ENCODE peak calls at places on chromosomes 7 and 10, in six cellular contexts. J, W, T, G, I and U are unnamed samples.
A peak's percentile ranks its signal among the peaks of the same experiment; 100 is the strongest.

GRCh38 chr7:11458736-11459483 is 373.1 kb downstream of the THSD7A start:
- DNase-seq in J (no peak), W (no peak), T (peak; percentile 1), G (no peak), I (peak; percentile 29), U (no peak)

GRCh38 chr7:42350801-42351200 is 113.8 kb upstream of the GLI3 start:
- DNase-seq in J (no peak), W (no peak), T (peak; percentile 26), G (no peak), I (no peak), U (no peak)

GRCh38 chr7:121960678-121961461 is 87.9 kb downstream of the PTPRZ1 start:
- DNase-seq in J (no peak), W (no peak), T (peak; percentile 90), G (no peak), I (peak; percentile 26), U (no peak)

GRCh38 chr10:126130291-126130710 is 233.9 kb downstream of the FANK1 start:
- DNase-seq in J (no peak), W (no peak), T (no peak), G (no peak), I (no peak), U (peak; percentile 87)

GRCh38 chr10:71865561-71866041 is 14.6 kb upstream of the PSAP start:
- DNase-seq in J (no peak), W (no peak), T (no peak), G (no peak), I (no peak), U (peak; percentile 62)

GRCh38 chr10:8278099-8278498 is 223.6 kb downstream of the GATA3 start:
- DNase-seq in J (no peak), W (no peak), T (no peak), G (no peak), I (no peak), U (no peak)

GRCh38 chr10:93062499-93063216 is 2.1 kb downstream of the CYP26C1 start:
- DNase-seq in J (no peak), W (no peak), T (peak; percentile 60), G (no peak), I (no peak), U (peak; percentile 83)

GRCh38 chr10:95437669-95438068 is 123.5 kb downstream of the SORBS1 start:
- DNase-seq in J (no peak), W (no peak), T (no peak), G (no peak), I (no peak), U (no peak)

GRCh38 chr7:7897509-7897908 is 71.1 kb upstream of the GLCCI1 start:
- DNase-seq in J (no peak), W (no peak), T (no peak), G (no peak), I (no peak), U (no peak)

GRCh38 chr10:70292016-70292415 is 8.2 kb upstream of the NPFFR1 start:
- DNase-seq in J (no peak), W (no peak), T (no peak), G (no peak), I (no peak), U (no peak)

GRCh38 chr10:83075395-83076072 is 1063.8 kb upstream of the GHITM start:
- DNase-seq in J (no peak), W (peak; percentile 37), T (no peak), G (no peak), I (no peak), U (no peak)

GRCh38 chr10:4767033-4767814 is 58.8 kb upstream of the AKR1E2 start:
- DNase-seq in J (no peak), W (peak; percentile 13), T (peak; percentile 58), G (no peak), I (no peak), U (no peak)

GRCh38 chr10:11081413-11081812 is 63.7 kb downstream of the CELF2 start:
- DNase-seq in J (no peak), W (no peak), T (no peak), G (no peak), I (no peak), U (no peak)

GRCh38 chr10:32060372-32060771 is 4.1 kb upstream of the KIF5B start:
- DNase-seq in J (no peak), W (no peak), T (no peak), G (no peak), I (no peak), U (no peak)

GRCh38 chr7:103499976-103500375 is 54.0 kb upstream of the SLC26A5 start:
- DNase-seq in J (no peak), W (no peak), T (peak; percentile 32), G (no peak), I (no peak), U (no peak)

GRCh38 chr10:26488344-26488743 is 50.2 kb downstream of the APBB1IP start:
- DNase-seq in J (no peak), W (no peak), T (peak; percentile 86), G (no peak), I (no peak), U (no peak)

GRCh38 chr10:126663328-126663727 is 7.2 kb downstream of the C10orf90 start:
- DNase-seq in J (no peak), W (peak; percentile 11), T (no peak), G (no peak), I (no peak), U (peak; percentile 85)

GRCh38 chr7:151181011-151181431 is 6.0 kb downstream of the ASB10 start:
- DNase-seq in J (no peak), W (no peak), T (no peak), G (no peak), I (no peak), U (peak; percentile 74)

GRCh38 chr10:118102116-118102515 is 55.4 kb upstream of the RAB11FIP2 start:
- DNase-seq in J (no peak), W (no peak), T (no peak), G (no peak), I (no peak), U (no peak)

GRCh38 chr10:111934926-111935325 is 248.6 kb downstream of the GPAM start:
- DNase-seq in J (no peak), W (no peak), T (no peak), G (no peak), I (no peak), U (no peak)

GRCh38 chr10:7915923-7916322 is 97.6 kb downstream of the TAF3 start:
- DNase-seq in J (no peak), W (peak; percentile 49), T (peak; percentile 19), G (no peak), I (no peak), U (no peak)

GRCh38 chr7:55436457-55436856 is 71.3 kb downstream of the LANCL2 start:
- DNase-seq in J (no peak), W (no peak), T (no peak), G (no peak), I (no peak), U (no peak)

GRCh38 chr10:43698156-43698555 is 49.5 kb upstream of the ZNF32 start:
- DNase-seq in J (no peak), W (no peak), T (no peak), G (no peak), I (no peak), U (no peak)

GRCh38 chr10:23281044-23281433 is 63.6 kb downstream of the C10orf67 start:
- DNase-seq in J (no peak), W (no peak), T (no peak), G (no peak), I (no peak), U (no peak)

GRCh38 chr7:157627646-157628045 is 290.8 kb downstream of the DNAJB6 start:
- DNase-seq in J (no peak), W (no peak), T (no peak), G (no peak), I (no peak), U (no peak)

GRCh38 chr10:79226391-79227245 is 120.7 kb upstream of the PPIF start:
- DNase-seq in J (no peak), W (no peak), T (no peak), G (no peak), I (no peak), U (no peak)

GRCh38 chr10:33453081-33453850 is 118.8 kb upstream of the NRP1 start:
- DNase-seq in J (no peak), W (no peak), T (peak; percentile 78), G (no peak), I (no peak), U (no peak)

GRCh38 chr10:99115703-99116102 is 119.9 kb downstream of the HPSE2 start:
- DNase-seq in J (no peak), W (no peak), T (no peak), G (no peak), I (no peak), U (no peak)

GRCh38 chr10:118980870-118981269 is 48.6 kb upstream of the NANOS1 start:
- DNase-seq in J (no peak), W (no peak), T (no peak), G (no peak), I (no peak), U (no peak)

GRCh38 chr10:8269976-8270375 is 215.5 kb downstream of the GATA3 start:
- DNase-seq in J (no peak), W (no peak), T (no peak), G (no peak), I (no peak), U (no peak)

GRCh38 chr10:90162464-90162863 is 461.1 kb downstream of the KIF20B start:
- DNase-seq in J (no peak), W (no peak), T (peak; percentile 66), G (no peak), I (peak; percentile 15), U (no peak)

GRCh38 chr7:110595694-110596093 is 495.2 kb upstream of the LRRN3 start:
- DNase-seq in J (no peak), W (no peak), T (no peak), G (no peak), I (no peak), U (no peak)

GRCh38 chr10:91992026-91992425 is 68.5 kb downstream of the BTAF1 start:
- DNase-seq in J (no peak), W (no peak), T (no peak), G (no peak), I (no peak), U (no peak)

GRCh38 chr10:115432188-115432819 is 339.1 kb downstream of the ATRNL1 start:
- DNase-seq in J (no peak), W (no peak), T (peak; percentile 6), G (no peak), I (no peak), U (no peak)

GRCh38 chr7:39130304-39130703 is 152.6 kb downstream of the POU6F2 start:
- DNase-seq in J (no peak), W (peak; percentile 78), T (no peak), G (no peak), I (no peak), U (no peak)

GRCh38 chr7:82506208-82506607 is 62.6 kb upstream of the CACNA2D1 start:
- DNase-seq in J (no peak), W (no peak), T (no peak), G (no peak), I (no peak), U (no peak)

GRCh38 chr7:128841961-128842673 is 11.9 kb downstream of the FLNC start:
- DNase-seq in J (no peak), W (peak; percentile 58), T (peak; percentile 45), G (peak; percentile 39), I (no peak), U (no peak)

GRCh38 chr10:18140957-18141888 is 999 bp downstream of the CACNB2 start:
- DNase-seq in J (no peak), W (no peak), T (no peak), G (no peak), I (no peak), U (no peak)

GRCh38 chr7:47677664-47678063 is 95.8 kb upstream of the TNS3 start:
- DNase-seq in J (no peak), W (no peak), T (peak; percentile 93), G (no peak), I (no peak), U (no peak)